ENCODE peak calls at places on chromosomes 16 and 17, in five cellular contexts. R is IMR-90, M is GM12878, T is A549, G is HepG2. Q is an unnamed sample.

GRCh38 chr17:75950850-75951554 is 10.2 kb upstream of the FBF1 start:
- DNase-seq in T (no peak), G (no peak), M (no peak), R (peak; percentile 18), Q (no peak)

GRCh38 chr17:61248399-61248798 is 151.2 kb upstream of the TBX2 start:
- DNase-seq in R (peak; percentile 55), T (peak; percentile 71), G (peak; percentile 30), M (no peak), Q (peak; percentile 36)

GRCh38 chr17:7477392-7478275 is 1.8 kb downstream of the ZBTB4 start:
- DNase-seq in G (peak; percentile 31), M (no peak), R (peak; percentile 95), T (peak; percentile 24), Q (peak; percentile 54)

GRCh38 chr16:54928016-54928356 is 2.7 kb upstream of the IRX5 start:
- DNase-seq in R (no peak), G (no peak), T (peak; percentile 27), M (no peak), Q (no peak)

GRCh38 chr16:67530013-67530939 is 1.6 kb downstream of the RIPOR1 start:
- DNase-seq in G (no peak), M (no peak), R (peak; percentile 76), T (no peak), Q (peak; percentile 89)

GRCh38 chr16:74521691-74522090 is 85.2 kb downstream of the GLG1 start:
- DNase-seq in T (no peak), M (no peak), R (peak; percentile 35), G (no peak), Q (peak; percentile 12)

GRCh38 chr16:11007714-11008240 is 63.4 kb downstream of the CLEC16A start:
- DNase-seq in R (no peak), G (no peak), M (no peak), T (no peak), Q (no peak)

GRCh38 chr17:44077595-44077909 is 7.0 kb downstream of the G6PC3 start:
- DNase-seq in T (no peak), G (no peak), R (no peak), M (no peak), Q (no peak)

GRCh38 chr17:57861000-57861736 is 11.3 kb upstream of the MRPS23 start:
- DNase-seq in G (peak; percentile 94), R (peak; percentile 60), M (no peak), T (peak; percentile 90), Q (peak; percentile 70)

GRCh38 chr17:9389116-9389515 is 186.5 kb downstream of the STX8 start:
- DNase-seq in G (peak; percentile 4), R (peak; percentile 97), M (peak; percentile 68), T (peak; percentile 53), Q (no peak)

GRCh38 chr17:31517524-31517923 is 126.0 kb downstream of the RAB11FIP4 start:
- DNase-seq in M (no peak), R (no peak), T (peak; percentile 34), G (peak; percentile 53), Q (peak; percentile 80)

GRCh38 chr16:67264277-67264676 is 15.1 kb upstream of the PLEKHG4 start:
- DNase-seq in T (no peak), R (no peak), G (no peak), M (no peak), Q (no peak)

DNA sequence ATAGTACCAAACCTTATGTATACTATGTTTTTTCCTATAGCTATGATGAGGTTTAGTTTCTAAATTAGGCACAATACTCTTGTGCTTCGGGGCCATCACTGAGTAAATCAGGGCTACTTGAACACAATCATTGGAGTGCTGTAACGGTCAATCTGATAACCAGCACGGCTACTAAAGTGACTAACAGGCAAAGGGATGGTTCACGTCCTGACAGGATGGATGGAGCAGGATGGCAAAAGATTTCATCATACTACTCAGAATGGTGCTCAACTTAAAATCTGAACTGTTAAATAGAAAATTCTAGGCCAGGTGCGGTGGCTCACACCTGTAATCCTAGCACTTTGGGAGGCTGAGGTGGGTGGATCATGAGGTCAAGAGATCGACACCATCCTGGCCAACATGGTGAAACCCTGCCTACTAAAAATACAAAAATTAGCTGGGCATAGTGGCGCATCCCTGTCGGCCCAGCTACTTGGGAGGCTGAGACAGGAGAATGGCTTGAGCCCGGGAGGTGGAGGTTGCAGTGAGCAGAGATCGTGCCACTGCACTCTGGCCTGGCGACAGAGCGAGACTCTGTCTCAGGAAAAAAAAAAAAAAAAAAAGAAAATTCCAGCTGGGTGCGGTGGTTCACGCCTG is 7.0 kb downstream of the TUFM start:
- DNase-seq in G (no peak), T (no peak), M (no peak), R (no peak), Q (no peak)
- TF ChIP-seq SMC3 in G (no peak), T (no peak), M (no peak), R (no peak), Q (no peak)

DNA sequence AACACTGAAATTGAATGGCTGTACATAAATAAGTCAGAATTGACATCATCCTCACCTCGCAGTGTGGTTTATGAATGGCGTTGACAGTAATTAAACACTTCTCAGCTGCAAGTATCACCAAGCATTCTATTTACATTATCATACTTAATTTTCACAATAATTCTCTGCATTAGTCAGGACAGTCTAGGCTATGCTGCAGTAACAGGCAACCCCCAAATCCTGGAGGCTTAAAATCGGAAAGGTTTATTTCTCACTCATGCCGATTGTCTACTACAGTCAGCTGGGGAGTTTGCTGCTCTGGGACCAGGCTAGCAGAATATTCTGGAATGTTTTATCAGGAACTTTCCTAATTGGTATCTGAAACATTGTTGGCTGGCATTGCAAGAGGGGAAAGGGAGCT is 493.2 kb upstream of the ERCC4 start:
- DNase-seq in M (no peak), R (no peak), G (no peak), T (no peak), Q (no peak)
- TF ChIP-seq SMC3 in M (no peak), R (no peak), G (no peak), T (no peak), Q (no peak)

GRCh38 chr17:80363120-80363515 is 51.8 kb upstream of the ENDOV start:
- DNase-seq in R (no peak), M (no peak), G (no peak), T (no peak), Q (no peak)

GRCh38 chr17:80360396-80360795 is 54.6 kb upstream of the ENDOV start:
- DNase-seq in G (no peak), T (no peak), M (no peak), R (no peak), Q (no peak)

GRCh38 chr17:80363518-80364090 is 51.4 kb upstream of the ENDOV start:
- DNase-seq in T (no peak), R (no peak), M (no peak), G (no peak), Q (no peak)

GRCh38 chr17:80362428-80363119 is 52.4 kb upstream of the ENDOV start:
- DNase-seq in G (no peak), R (peak; percentile 83), M (no peak), T (no peak), Q (no peak)

DNA sequence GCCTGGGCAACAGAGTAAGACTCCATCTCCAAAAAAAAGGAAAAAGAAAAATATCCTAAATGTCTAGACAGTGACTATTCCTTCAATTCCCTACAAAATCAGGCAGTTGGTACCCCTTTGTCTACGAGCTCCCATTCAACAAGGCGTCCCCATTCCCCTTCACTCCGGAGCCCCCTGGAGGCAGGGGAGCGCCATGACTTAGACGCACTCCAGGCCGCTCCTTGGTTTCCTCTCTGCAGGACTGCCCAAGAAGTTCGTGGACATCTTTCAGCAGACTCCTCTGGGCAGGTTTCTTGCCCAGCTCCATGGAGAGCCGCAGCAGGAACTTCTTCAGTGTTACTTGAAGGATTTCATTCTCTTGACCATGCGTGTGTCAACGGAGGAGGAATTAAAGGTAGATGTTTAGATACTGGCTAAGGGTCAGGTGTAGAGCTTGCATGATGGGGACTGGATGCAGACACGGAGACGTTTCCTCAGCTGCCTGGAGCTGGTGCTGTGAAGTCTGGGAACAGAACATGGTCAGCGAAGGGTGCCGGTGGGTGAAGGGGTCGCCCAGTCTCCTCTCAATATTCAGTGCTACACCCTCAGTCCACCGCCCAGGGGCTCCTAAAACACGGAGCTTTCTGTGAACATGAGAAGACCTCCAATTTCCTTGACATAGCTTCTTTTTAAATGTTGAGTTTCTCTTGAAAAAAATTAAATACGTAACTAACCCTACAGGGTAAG is 53.3 kb upstream of the ENDOV start:
- DNase-seq in T (peak; percentile 52), G (no peak), R (no peak), M (no peak), Q (peak; percentile 71)
- TF ChIP-seq SMC3 in T (no peak), G (no peak), R (no peak), M (no peak), Q (no peak)

DNA sequence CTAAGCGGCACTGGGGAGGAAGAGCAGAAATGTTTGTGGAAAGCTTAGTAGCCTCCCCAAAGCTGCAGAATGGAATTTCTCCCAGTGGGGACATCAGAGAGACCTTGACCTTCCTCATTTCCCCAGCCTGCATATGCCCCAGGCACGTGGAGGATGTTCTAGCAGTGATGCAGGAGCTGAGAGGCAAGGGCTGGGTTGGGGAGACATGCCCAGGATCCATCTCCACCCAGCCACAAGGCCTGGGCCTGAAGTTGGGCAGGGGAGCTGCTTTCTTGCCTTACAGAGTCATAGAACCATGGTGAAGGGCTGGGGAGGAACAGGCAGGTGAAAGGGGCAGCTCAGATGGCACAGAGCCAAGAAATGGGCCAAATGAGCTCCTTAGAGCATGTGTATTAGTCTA is 104.0 kb downstream of the TMEM132E start:
- DNase-seq in G (no peak), R (no peak), T (no peak), M (no peak), Q (no peak)
- TF ChIP-seq SMC3 in G (no peak), R (no peak), T (no peak), M (no peak), Q (no peak)

GRCh38 chr16:29231231-29231630 is 175.3 kb downstream of the NPIPB11 start:
- DNase-seq in G (no peak), R (peak; percentile 28), M (no peak), T (no peak), Q (no peak)

GRCh38 chr16:29230671-29231091 is 175.8 kb downstream of the NPIPB11 start:
- DNase-seq in T (no peak), R (peak; percentile 58), G (no peak), M (no peak), Q (no peak)

DNA sequence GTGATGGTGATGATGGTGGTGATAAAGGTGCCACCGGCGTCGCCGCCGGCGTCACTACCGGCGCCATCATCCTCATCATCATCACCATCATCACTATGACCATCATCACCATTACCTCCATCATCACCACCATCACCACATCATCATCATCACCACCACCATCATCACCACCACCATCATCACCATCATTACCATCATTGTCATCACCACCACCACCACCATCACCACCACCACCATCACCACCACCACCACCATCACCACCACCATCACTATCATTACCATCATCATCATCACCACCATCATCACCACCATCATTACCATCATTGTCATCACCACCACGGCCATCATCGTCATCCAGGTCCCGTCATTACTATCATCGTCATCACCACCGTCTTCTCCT is 179.7 kb downstream of the NPIPB11 start:
- DNase-seq in T (no peak), G (no peak), M (no peak), R (no peak), Q (no peak)
- TF ChIP-seq SMC3 in T (no peak), G (no peak), M (no peak), R (no peak), Q (no peak)